ENCODE peak calls at places on chromosomes 7 and 10, in six cellular contexts. One of them, this sample, is unnamed.

GRCh38 chr7:37052673-37053072 is 328.4 kb upstream of the AOAH start:
- DNase-seq in keratinocyte: no peak
- DNase-seq in neuronal stem cell: peak
- DNase-seq in fibroblast of lung: peak
- DNase-seq in SK-N-MC: no peak
- DNase-seq in H9: peak
- DNase-seq in this sample: peak

GRCh38 chr10:75283150-75284096 is 47.7 kb upstream of the COMTD1 start:
- DNase-seq in keratinocyte: no peak
- DNase-seq in neuronal stem cell: no peak
- DNase-seq in fibroblast of lung: peak
- DNase-seq in SK-N-MC: no peak
- DNase-seq in H9: peak
- DNase-seq in this sample: peak

GRCh38 chr7:101402081-101402779 is 39.6 kb downstream of the COL26A1 start:
- DNase-seq in keratinocyte: no peak
- DNase-seq in neuronal stem cell: peak
- DNase-seq in fibroblast of lung: peak
- DNase-seq in SK-N-MC: peak
- DNase-seq in H9: peak
- DNase-seq in this sample: peak

GRCh38 chr10:49322371-49323170 is 23.6 kb downstream of the C10orf71 start:
- DNase-seq in keratinocyte: no peak
- DNase-seq in neuronal stem cell: no peak
- DNase-seq in fibroblast of lung: no peak
- DNase-seq in SK-N-MC: no peak
- DNase-seq in H9: no peak
- DNase-seq in this sample: no peak

GRCh38 chr7:134910214-134910890 is 76.0 kb upstream of the AGBL3 start:
- DNase-seq in keratinocyte: no peak
- DNase-seq in neuronal stem cell: no peak
- DNase-seq in fibroblast of lung: no peak
- DNase-seq in SK-N-MC: no peak
- DNase-seq in H9: no peak
- DNase-seq in this sample: no peak

GRCh38 chr10:16562891-16563290 is 41.2 kb upstream of the C1QL3 start:
- DNase-seq in keratinocyte: no peak
- DNase-seq in neuronal stem cell: no peak
- DNase-seq in fibroblast of lung: no peak
- DNase-seq in SK-N-MC: no peak
- DNase-seq in H9: no peak
- DNase-seq in this sample: no peak

GRCh38 chr10:114629824-114630430 is 28.1 kb downstream of the ABLIM1 start:
- DNase-seq in keratinocyte: no peak
- DNase-seq in neuronal stem cell: no peak
- DNase-seq in fibroblast of lung: peak
- DNase-seq in SK-N-MC: no peak
- DNase-seq in H9: no peak
- DNase-seq in this sample: no peak

GRCh38 chr10:49382226-49382625 is 13.7 kb downstream of the DRGX start:
- DNase-seq in keratinocyte: no peak
- DNase-seq in neuronal stem cell: no peak
- DNase-seq in fibroblast of lung: no peak
- DNase-seq in SK-N-MC: no peak
- DNase-seq in H9: no peak
- DNase-seq in this sample: no peak

GRCh38 chr7:100745184-100745583 is 11.8 kb downstream of the ZAN start:
- DNase-seq in keratinocyte: no peak
- DNase-seq in neuronal stem cell: no peak
- DNase-seq in fibroblast of lung: peak
- DNase-seq in SK-N-MC: no peak
- DNase-seq in H9: no peak
- DNase-seq in this sample: peak

GRCh38 chr10:94092848-94093247 is 99.1 kb downstream of the PLCE1 start:
- DNase-seq in keratinocyte: no peak
- DNase-seq in neuronal stem cell: no peak
- DNase-seq in fibroblast of lung: peak
- DNase-seq in SK-N-MC: no peak
- DNase-seq in H9: no peak
- DNase-seq in this sample: peak

GRCh38 chr10:101297901-101298451 is 56.0 kb upstream of the BTRC start:
- DNase-seq in keratinocyte: no peak
- DNase-seq in neuronal stem cell: peak
- DNase-seq in fibroblast of lung: peak
- DNase-seq in SK-N-MC: no peak
- DNase-seq in H9: peak
- DNase-seq in this sample: peak

GRCh38 chr7:52504546-52504945 is 530.9 kb upstream of the POM121L12 start:
- DNase-seq in keratinocyte: no peak
- DNase-seq in neuronal stem cell: no peak
- DNase-seq in fibroblast of lung: peak
- DNase-seq in SK-N-MC: no peak
- DNase-seq in H9: no peak
- DNase-seq in this sample: no peak

GRCh38 chr10:8060704-8061121 is 6.2 kb downstream of the GATA3 start:
- DNase-seq in keratinocyte: no peak
- DNase-seq in neuronal stem cell: peak
- DNase-seq in fibroblast of lung: no peak
- DNase-seq in SK-N-MC: no peak
- DNase-seq in H9: no peak
- DNase-seq in this sample: no peak

GRCh38 chr7:135855836-135856235 is 107.2 kb upstream of the FAM180A start:
- DNase-seq in keratinocyte: peak
- DNase-seq in neuronal stem cell: no peak
- DNase-seq in fibroblast of lung: peak
- DNase-seq in SK-N-MC: peak
- DNase-seq in H9: no peak
- DNase-seq in this sample: peak

GRCh38 chr10:43640603-43641002 is 8.1 kb downstream of the ZNF32 start:
- DNase-seq in keratinocyte: no peak
- DNase-seq in neuronal stem cell: no peak
- DNase-seq in fibroblast of lung: no peak
- DNase-seq in SK-N-MC: no peak
- DNase-seq in H9: no peak
- DNase-seq in this sample: no peak

GRCh38 chr7:123208793-123209192 is 9.0 kb upstream of the SLC13A1 start:
- DNase-seq in keratinocyte: no peak
- DNase-seq in neuronal stem cell: no peak
- DNase-seq in fibroblast of lung: no peak
- DNase-seq in SK-N-MC: no peak
- DNase-seq in H9: no peak
- DNase-seq in this sample: no peak

GRCh38 chr7:69399038-69399800 is 199.1 kb upstream of the AUTS2 start:
- DNase-seq in keratinocyte: no peak
- DNase-seq in neuronal stem cell: no peak
- DNase-seq in fibroblast of lung: peak
- DNase-seq in SK-N-MC: no peak
- DNase-seq in H9: peak
- DNase-seq in this sample: peak

DNA sequence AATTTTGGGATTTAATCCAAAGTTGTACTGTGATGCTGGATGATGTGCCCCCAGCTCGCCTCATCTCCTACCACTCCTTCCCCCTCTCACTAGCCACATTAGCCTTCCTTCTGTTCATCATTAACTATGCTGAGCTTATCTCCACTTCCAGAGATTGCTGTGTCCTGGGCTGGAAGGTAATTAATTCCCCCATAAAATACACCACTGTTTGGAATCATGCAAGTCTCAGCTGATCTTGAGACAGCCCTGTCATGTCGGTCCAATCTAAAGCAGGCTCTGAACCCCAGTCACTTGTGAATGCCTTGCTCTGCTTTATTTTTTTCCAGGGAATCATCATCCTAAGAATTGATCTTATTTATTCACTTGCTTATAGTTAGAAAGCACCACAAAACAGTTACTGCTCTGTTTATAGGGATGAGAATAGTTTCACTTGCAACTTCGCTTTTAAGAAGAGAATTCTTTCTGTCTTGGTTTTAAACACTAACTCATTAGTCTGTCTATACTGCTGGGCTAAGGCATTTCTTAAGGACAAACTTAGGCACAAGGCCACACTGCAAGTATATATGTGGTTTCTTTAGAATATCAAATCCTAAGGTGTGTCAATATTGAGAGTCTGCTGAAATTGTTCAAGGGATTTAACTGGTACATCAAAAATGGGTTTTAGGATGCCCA is 341.1 kb upstream of the SEMA3A start:
- DNase-seq in keratinocyte: no peak
- DNase-seq in neuronal stem cell: no peak
- DNase-seq in fibroblast of lung: no peak
- DNase-seq in SK-N-MC: no peak
- DNase-seq in H9: no peak
- DNase-seq in this sample: no peak
- H3K27ac ChIP-seq in keratinocyte: no peak
- H3K27ac ChIP-seq in neuronal stem cell: no peak
- H3K27ac ChIP-seq in fibroblast of lung: no peak
- H3K27ac ChIP-seq in SK-N-MC: no peak
- H3K27ac ChIP-seq in H9: no peak
- H3K27ac ChIP-seq in this sample: no peak

DNA sequence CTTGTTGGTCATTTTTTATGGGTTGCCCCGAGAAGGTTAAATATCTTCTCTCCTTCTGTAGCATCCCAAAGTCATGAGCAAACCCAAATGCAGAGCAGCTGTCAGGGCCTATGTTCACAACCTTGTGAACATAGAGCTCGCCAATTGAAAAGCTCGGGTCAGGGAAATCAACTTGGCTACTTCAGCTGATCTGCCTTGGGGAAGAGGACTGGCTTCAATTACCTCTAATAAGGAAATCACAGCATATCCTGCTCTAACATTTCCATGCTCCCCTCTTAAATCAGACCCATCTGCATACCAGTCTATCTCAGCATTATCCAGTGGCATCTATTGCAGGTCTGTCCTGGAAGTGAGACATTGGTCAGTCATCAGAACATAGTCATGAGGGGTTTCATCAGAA is 105.6 kb downstream of the ANKRD26 start:
- DNase-seq in keratinocyte: no peak
- DNase-seq in neuronal stem cell: no peak
- DNase-seq in fibroblast of lung: no peak
- DNase-seq in SK-N-MC: no peak
- DNase-seq in H9: no peak
- DNase-seq in this sample: no peak
- H3K9ac ChIP-seq in keratinocyte: no peak
- H3K9ac ChIP-seq in neuronal stem cell: no peak
- H3K9ac ChIP-seq in fibroblast of lung: no peak
- H3K9ac ChIP-seq in SK-N-MC: no peak
- H3K9ac ChIP-seq in H9: no peak
- H3K9ac ChIP-seq in this sample: no peak

GRCh38 chr10:4672199-4672598 is 153.8 kb upstream of the AKR1E2 start:
- DNase-seq in keratinocyte: no peak
- DNase-seq in neuronal stem cell: no peak
- DNase-seq in fibroblast of lung: no peak
- DNase-seq in SK-N-MC: no peak
- DNase-seq in H9: no peak
- DNase-seq in this sample: no peak

GRCh38 chr10:4670737-4671136 is 155.3 kb upstream of the AKR1E2 start:
- DNase-seq in keratinocyte: no peak
- DNase-seq in neuronal stem cell: no peak
- DNase-seq in fibroblast of lung: peak
- DNase-seq in SK-N-MC: no peak
- DNase-seq in H9: no peak
- DNase-seq in this sample: peak

GRCh38 chr10:4671451-4672145 is 154.4 kb upstream of the AKR1E2 start:
- DNase-seq in keratinocyte: peak
- DNase-seq in neuronal stem cell: no peak
- DNase-seq in fibroblast of lung: peak
- DNase-seq in SK-N-MC: no peak
- DNase-seq in H9: no peak
- DNase-seq in this sample: peak

GRCh38 chr10:4676566-4676965 is 149.4 kb upstream of the AKR1E2 start:
- DNase-seq in keratinocyte: no peak
- DNase-seq in neuronal stem cell: no peak
- DNase-seq in fibroblast of lung: no peak
- DNase-seq in SK-N-MC: no peak
- DNase-seq in H9: no peak
- DNase-seq in this sample: no peak

DNA sequence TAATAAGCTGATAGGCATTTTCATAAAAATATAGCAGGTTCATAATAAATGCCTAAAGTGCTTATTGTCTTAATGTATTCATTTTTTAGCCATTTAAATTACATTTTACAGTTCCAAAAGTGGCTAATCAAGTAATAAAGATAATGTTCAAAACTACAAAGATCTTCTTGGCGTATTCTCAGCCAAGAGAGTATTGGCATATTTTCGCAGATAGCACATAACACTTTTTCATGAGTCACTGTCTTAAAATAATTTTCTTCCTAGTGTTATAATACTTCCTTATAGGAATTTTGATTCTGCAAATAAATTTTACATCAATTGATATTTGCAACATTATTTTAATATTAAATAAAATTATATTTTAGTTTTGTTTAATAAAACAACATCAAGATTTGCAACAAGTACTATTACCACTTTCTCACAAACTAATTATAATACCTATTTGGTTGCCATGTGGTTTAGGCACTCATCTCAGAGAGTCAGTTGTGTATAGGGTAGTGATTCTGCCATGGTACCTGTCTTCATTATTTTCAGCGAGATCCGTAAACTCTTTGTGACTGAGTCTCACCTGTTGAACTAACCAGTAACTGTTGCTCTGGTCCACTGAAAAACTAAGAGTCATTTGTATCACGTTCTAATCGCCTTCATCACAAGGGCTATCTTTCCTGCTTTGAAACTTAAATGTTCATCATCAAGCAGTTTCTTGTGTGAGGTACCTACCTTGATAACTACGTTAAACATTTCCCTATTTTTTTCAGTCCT is 152.5 kb upstream of the AKR1E2 start:
- DNase-seq in keratinocyte: no peak
- DNase-seq in neuronal stem cell: no peak
- DNase-seq in fibroblast of lung: peak
- DNase-seq in SK-N-MC: no peak
- DNase-seq in H9: no peak
- DNase-seq in this sample: no peak
- H3K27ac ChIP-seq in keratinocyte: peak
- H3K27ac ChIP-seq in neuronal stem cell: no peak
- H3K27ac ChIP-seq in fibroblast of lung: no peak
- H3K27ac ChIP-seq in SK-N-MC: no peak
- H3K27ac ChIP-seq in H9: no peak
- H3K27ac ChIP-seq in this sample: no peak

DNA sequence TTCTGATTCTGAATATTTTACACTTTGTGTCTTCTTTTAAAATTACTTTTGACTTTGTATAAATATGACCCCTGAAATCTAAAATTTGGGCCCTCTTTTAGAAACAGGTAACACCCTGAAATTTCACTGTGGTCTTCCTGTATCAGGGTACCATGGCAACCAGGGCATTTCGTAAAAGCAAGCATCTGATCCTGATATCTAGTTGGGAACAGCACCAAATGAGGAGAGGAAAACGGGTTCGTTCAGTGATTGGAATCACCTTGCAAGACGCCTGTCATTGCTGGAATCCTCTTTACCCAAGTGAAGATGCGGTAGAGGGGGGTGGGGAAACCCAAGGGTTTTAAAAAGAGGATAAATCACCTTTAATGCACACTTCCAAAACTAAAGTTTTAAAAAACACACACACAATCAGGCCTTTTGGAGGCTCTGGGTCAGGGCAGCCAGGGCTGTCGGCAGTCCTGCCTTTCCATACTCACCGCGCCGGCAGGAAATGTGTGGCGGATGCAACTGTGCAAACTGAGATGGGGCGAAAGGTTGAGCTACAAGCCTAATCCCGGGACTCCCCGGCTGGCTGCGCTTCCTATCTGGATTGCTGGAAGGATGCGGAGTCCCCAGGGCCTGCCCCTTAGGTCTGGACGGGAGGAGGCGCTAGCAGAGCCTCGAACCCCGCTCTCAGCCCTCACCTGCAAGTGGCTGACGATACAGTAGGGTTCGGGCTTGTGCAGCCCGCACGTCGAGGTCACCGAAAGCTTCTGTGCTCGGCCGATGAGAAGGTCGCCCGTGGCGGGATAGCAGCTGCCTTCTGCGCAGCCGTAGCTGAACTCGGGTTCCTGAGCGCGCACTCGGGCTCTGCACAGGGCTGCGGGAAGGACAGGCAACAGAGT is 1.8 kb downstream of the LAMB1 start:
- DNase-seq in keratinocyte: no peak
- DNase-seq in neuronal stem cell: peak
- DNase-seq in fibroblast of lung: peak
- DNase-seq in SK-N-MC: no peak
- DNase-seq in H9: peak
- DNase-seq in this sample: peak
- H3K9ac ChIP-seq in keratinocyte: peak
- H3K9ac ChIP-seq in neuronal stem cell: peak
- H3K9ac ChIP-seq in fibroblast of lung: peak
- H3K9ac ChIP-seq in SK-N-MC: peak
- H3K9ac ChIP-seq in H9: no peak
- H3K9ac ChIP-seq in this sample: peak